ENCODE peak calls at places on chromosome 10, in nine cellular contexts. B is right lobe of liver, Y is heart left ventricle, W is IMR-90, D is HepG2, J is gastrocnemius medialis, A is adrenal gland, X is HCT116, F is suprapubic skin. R is an unnamed sample.

GRCh38 chr10:70589762-70590662 is 12.5 kb downstream of the PRF1 start:
- DNase-seq in B (no peak), Y (peak; percentile 74), W (peak; percentile 66), D (no peak), J (no peak), A (no peak), X (no peak), F (no peak), R (peak; percentile 57)

GRCh38 chr10:129491123-129491734 is 24.2 kb downstream of the MGMT start:
- DNase-seq in B (no peak), Y (no peak), W (peak; percentile 10), D (no peak), J (no peak), A (no peak), X (peak; percentile 24), F (no peak), R (no peak)

GRCh38 chr10:100157140-100157539 is 28.7 kb downstream of the ERLIN1 start:
- DNase-seq in B (no peak), Y (no peak), W (no peak), D (no peak), J (no peak), A (no peak), X (no peak), F (no peak), R (no peak)

GRCh38 chr10:49387029-49387428 is 8.9 kb downstream of the DRGX start:
- DNase-seq in B (no peak), Y (no peak), W (peak; percentile 94), D (no peak), J (no peak), A (no peak), X (no peak), F (no peak), R (no peak)

GRCh38 chr10:91743460-91743859 is 54.8 kb upstream of the TNKS2 start:
- DNase-seq in B (no peak), Y (no peak), W (no peak), D (no peak), J (no peak), A (no peak), X (no peak), F (no peak), R (no peak)

GRCh38 chr10:92184977-92185376 is 105.9 kb downstream of the CPEB3 start:
- DNase-seq in B (no peak), Y (no peak), W (no peak), D (no peak), J (peak; percentile 22), A (no peak), X (no peak), F (no peak), R (no peak)

GRCh38 chr10:116120688-116121087 is 152.3 kb downstream of the GFRA1 start:
- DNase-seq in B (no peak), Y (no peak), W (no peak), D (no peak), J (no peak), A (no peak), X (no peak), F (no peak), R (no peak)

GRCh38 chr10:98411768-98412167 is 3.2 kb downstream of the PYROXD2 start:
- DNase-seq in B (no peak), Y (no peak), W (peak; percentile 61), D (no peak), J (no peak), A (no peak), X (no peak), F (no peak), R (no peak)

GRCh38 chr10:79221110-79222051 is 125.9 kb upstream of the PPIF start:
- DNase-seq in B (no peak), Y (peak; percentile 95), W (peak; percentile 95), D (no peak), J (no peak), A (peak; percentile 87), X (no peak), F (no peak), R (peak; percentile 98)

GRCh38 chr10:126350216-126350992 is 37.9 kb downstream of the ADAM12 start:
- DNase-seq in B (no peak), Y (no peak), W (peak; percentile 90), D (no peak), J (no peak), A (no peak), X (peak; percentile 8), F (no peak), R (no peak)

GRCh38 chr10:34905200-34905927 is 90.3 kb upstream of the PARD3 start:
- DNase-seq in B (no peak), Y (no peak), W (no peak), D (no peak), J (no peak), A (no peak), X (no peak), F (no peak), R (no peak)

GRCh38 chr10:71234970-71235681 is 22.8 kb downstream of the UNC5B start:
- DNase-seq in B (no peak), Y (peak; percentile 88), W (peak; percentile 49), D (no peak), J (no peak), A (no peak), X (no peak), F (peak; percentile 70), R (no peak)

GRCh38 chr10:121265320-121265719 is 332.9 kb downstream of the FGFR2 start:
- DNase-seq in B (no peak), Y (no peak), W (no peak), D (no peak), J (no peak), A (no peak), X (no peak), F (no peak), R (no peak)

DNA sequence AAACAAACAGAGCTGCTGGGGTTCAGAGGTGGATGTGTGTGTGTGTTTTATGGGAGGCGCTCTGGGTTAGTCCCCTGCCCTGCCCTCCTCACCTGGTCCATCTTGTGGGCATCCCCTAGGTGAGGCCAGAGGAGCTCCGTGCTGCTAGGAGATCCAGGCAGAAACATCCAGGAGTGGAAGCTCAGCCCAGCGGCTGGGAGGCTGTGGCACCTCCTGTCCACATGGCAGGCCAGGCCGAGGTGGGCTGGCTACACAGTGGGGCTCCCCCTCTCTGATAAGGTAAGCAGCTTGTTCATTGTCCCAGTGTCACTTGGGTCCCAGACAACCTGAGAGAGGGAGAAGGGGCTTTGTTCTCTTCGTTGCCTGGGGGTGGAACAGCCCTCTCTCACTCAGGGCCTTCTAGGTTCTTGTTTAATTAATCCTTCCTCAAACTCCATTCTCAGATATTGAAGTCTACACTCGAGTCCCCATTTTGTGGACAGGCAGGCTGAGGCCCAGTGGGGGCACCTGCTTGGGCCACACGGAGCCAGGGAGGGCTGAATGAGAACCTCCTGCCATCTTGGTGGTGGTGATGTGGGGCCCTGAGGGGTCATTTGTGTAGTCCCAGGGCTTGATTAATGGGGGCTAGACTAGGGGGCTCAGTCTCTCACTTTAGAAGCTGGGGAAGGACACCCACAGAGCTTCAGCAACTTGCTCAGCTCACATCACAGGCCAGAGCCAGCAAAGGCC is 216.8 kb upstream of the GPR26 start:
- DNase-seq in B (no peak), Y (no peak), W (no peak), D (no peak), J (no peak), A (no peak), X (no peak), F (no peak), R (no peak)
- H3K27me3 ChIP-seq in B (no peaks in the 10 kb centered on the region), Y (no peaks in the 10 kb centered on the region), W (no peaks in the 10 kb centered on the region), D (peaks cover 1% of the 10 kb centered on the region), J (no peaks in the 10 kb centered on the region), A (no peaks in the 10 kb centered on the region), X (no peaks in the 10 kb centered on the region), F (peaks cover 25% of the 10 kb centered on the region), R (no peaks in the 10 kb centered on the region)

GRCh38 chr10:102503264-102504178 is at the start of gene SUFU:
- DNase-seq in B (peak; percentile 98), Y (peak; percentile 99), W (peak; percentile 99), D (peak; percentile 98), J (peak; percentile 98), A (peak; percentile 99), X (peak; percentile 100), F (peak; percentile 99), R (peak; percentile 98)
- TF ChIP-seq POLR2A in B (peak; percentile 62), Y (no peak), W (peak; percentile 67), D (peak; percentile 55), J (peak; percentile 73), A (peak; percentile 53), X (peak; percentile 53), F (peak; percentile 34), R (no peak)

GRCh38 chr10:28940158-28940888 is 263.0 kb downstream of the BAMBI start:
- DNase-seq in B (no peak), Y (no peak), W (no peak), D (peak; percentile 91), J (no peak), A (no peak), X (no peak), F (no peak), R (no peak)

GRCh38 chr10:28939352-28940157 is 262.2 kb downstream of the BAMBI start:
- DNase-seq in B (peak; percentile 89), Y (peak; percentile 53), W (peak; percentile 66), D (peak; percentile 100), J (peak; percentile 14), A (peak; percentile 33), X (no peak), F (peak; percentile 66), R (no peak)

GRCh38 chr10:28935061-28935460 is 257.7 kb downstream of the BAMBI start:
- DNase-seq in B (no peak), Y (no peak), W (no peak), D (no peak), J (no peak), A (no peak), X (no peak), F (no peak), R (no peak)

GRCh38 chr10:28938745-28939144 is 261.4 kb downstream of the BAMBI start:
- DNase-seq in B (no peak), Y (no peak), W (peak; percentile 71), D (no peak), J (no peak), A (no peak), X (no peak), F (no peak), R (no peak)

GRCh38 chr10:28937959-28938358 is 260.6 kb downstream of the BAMBI start:
- DNase-seq in B (no peak), Y (no peak), W (no peak), D (no peak), J (no peak), A (no peak), X (no peak), F (no peak), R (no peak)
- H3K27me3 ChIP-seq in B (no peaks in the 10 kb centered on the region), Y (no peaks in the 10 kb centered on the region), W (peaks cover 4% of the 10 kb centered on the region), D (no peaks in the 10 kb centered on the region), J (no peaks in the 10 kb centered on the region), A (no peaks in the 10 kb centered on the region), X (no peaks in the 10 kb centered on the region), F (peaks cover 9% of the 10 kb centered on the region), R (no peaks in the 10 kb centered on the region)

DNA sequence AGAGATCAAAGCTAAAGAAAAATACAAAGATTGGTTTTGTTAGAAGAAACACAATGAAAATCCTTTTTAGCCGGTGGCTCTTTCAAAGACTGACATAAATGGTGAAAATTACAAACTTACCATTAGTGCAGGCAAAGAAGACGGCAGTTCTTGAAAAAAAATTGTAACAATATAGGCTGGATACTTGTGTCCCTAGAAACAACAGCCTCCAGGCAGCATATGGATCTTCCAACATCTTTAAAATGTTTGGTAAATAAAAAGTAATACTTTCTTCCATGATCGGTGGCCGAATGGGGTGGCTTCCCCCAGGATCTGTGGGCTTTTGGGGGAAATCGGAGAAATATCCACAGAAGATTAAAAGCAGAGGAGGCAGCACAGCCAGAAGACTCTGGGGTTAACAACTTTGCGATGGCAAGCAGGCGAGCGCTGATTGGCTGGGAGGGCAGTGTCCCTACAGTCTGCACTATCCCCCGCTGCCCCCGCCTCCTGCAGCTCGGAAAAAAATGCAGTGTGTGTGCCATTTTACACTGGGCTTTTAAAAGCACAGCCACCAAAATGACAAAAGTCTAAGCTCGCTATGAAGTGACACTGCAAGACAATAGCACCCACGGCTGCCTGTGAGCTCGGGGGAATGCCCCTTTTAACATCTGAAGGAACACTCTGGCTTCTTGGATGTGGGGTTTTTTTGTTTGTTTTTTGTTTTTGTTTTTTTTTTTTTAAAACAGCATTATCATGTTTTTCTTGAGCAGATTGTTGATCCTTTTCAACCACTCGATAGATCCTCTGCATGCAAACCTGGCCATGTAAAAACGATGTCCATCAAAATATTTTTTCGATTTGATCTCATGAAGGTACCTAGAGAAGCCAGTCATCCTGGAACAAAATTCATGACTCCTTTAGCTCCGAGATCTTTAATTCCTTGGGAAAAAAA is 31.7 kb upstream of the EPC1 start:
- DNase-seq in B (peak; percentile 97), Y (peak; percentile 97), W (peak; percentile 85), D (peak; percentile 84), J (peak; percentile 93), A (peak; percentile 97), X (peak; percentile 79), F (peak; percentile 97), R (peak; percentile 87)
- TF ChIP-seq POLR2A in B (peak; percentile 75), Y (no peak), W (peak; percentile 58), D (peak; percentile 35), J (peak; percentile 34), A (peak; percentile 93), X (peak; percentile 62), F (peak; percentile 38), R (no peak)

R was measured in ovary.